ENCODE peak calls at places on chromosomes 2 and 18, in eight cellular contexts. M is OCI-LY7; C is mammary epithelial cell; Y is body of pancreas; R is CD8-positive, alpha-beta T cell; L is ovary; W is left lung; V is mesenchymal stem cell. D is an unnamed sample.

GRCh38 chr2:45778720-45779171 is 127.3 kb downstream of the PRKCE start:
- DNase-seq in C (peak), L (peak), R (peak), W (peak), Y (peak), M (peak), V (peak), D (no peak)

GRCh38 chr2:115122701-115123100 is 680.3 kb downstream of the DPP10 start:
- DNase-seq in R (no peak), Y (no peak), V (no peak), L (no peak), M (no peak), C (no peak), W (no peak), D (no peak)

GRCh38 chr18:74873629-74874028 is 276.0 kb downstream of the ZNF407 start:
- DNase-seq in W (no peak), Y (no peak), L (no peak), R (no peak), V (no peak), C (no peak), M (no peak), D (no peak)

GRCh38 chr2:171226471-171226870 is 65.8 kb upstream of the TLK1 start:
- DNase-seq in L (no peak), C (no peak), W (no peak), Y (no peak), M (no peak), R (no peak), V (no peak), D (no peak)

GRCh38 chr2:20613342-20613916 is 37.5 kb downstream of the HS1BP3 start:
- DNase-seq in W (peak), Y (peak), M (no peak), R (no peak), C (no peak), L (no peak), V (no peak), D (peak)

GRCh38 chr2:240513544-240514287 is 44.1 kb downstream of the ANKMY1 start:
- DNase-seq in W (peak), C (peak), M (peak), R (peak), V (peak), Y (peak), L (peak), D (peak)

GRCh38 chr2:151238527-151239487 is 22.9 kb downstream of the RBM43 start:
- DNase-seq in C (peak), V (peak), R (no peak), L (peak), W (peak), M (peak), Y (peak), D (peak)

GRCh38 chr18:48641981-48642380 is 103.2 kb downstream of the CTIF start:
- DNase-seq in L (no peak), W (no peak), R (no peak), M (no peak), C (no peak), Y (no peak), V (no peak), D (no peak)

GRCh38 chr2:46041434-46041833 is 255.8 kb upstream of the EPAS1 start:
- DNase-seq in V (no peak), M (no peak), Y (no peak), W (no peak), R (no peak), C (no peak), L (no peak), D (no peak)

GRCh38 chr2:238771193-238771592 is 76.7 kb upstream of the TWIST2 start:
- DNase-seq in W (no peak), R (no peak), Y (no peak), V (no peak), C (no peak), M (no peak), L (no peak), D (no peak)

GRCh38 chr2:17538844-17539554 is 1.5 kb upstream of the VSNL1 start:
- DNase-seq in V (peak), W (peak), C (peak), R (no peak), M (no peak), L (peak), Y (peak), D (peak)

GRCh38 chr2:127425540-127426490 is 7.6 kb downstream of the PROC start:
- DNase-seq in R (no peak), V (no peak), Y (no peak), C (no peak), M (no peak), L (no peak), W (no peak), D (no peak)

GRCh38 chr2:84959045-84959493 is 11.9 kb upstream of the KCMF1 start:
- DNase-seq in W (no peak), L (no peak), V (peak), M (no peak), R (no peak), Y (no peak), C (peak), D (no peak)

GRCh38 chr18:21997207-21998143 is 171.9 kb upstream of the GATA6 start:
- DNase-seq in V (peak), Y (peak), W (no peak), L (peak), M (peak), R (no peak), C (peak), D (no peak)

GRCh38 chr18:43571078-43571689 is 293.9 kb upstream of the SYT4 start:
- DNase-seq in C (peak), V (peak), L (peak), M (peak), R (no peak), Y (peak), W (no peak), D (no peak)

GRCh38 chr2:119711352-119711751 is 32.4 kb downstream of the TMEM177 start:
- DNase-seq in C (no peak), W (peak), L (no peak), Y (no peak), R (no peak), M (no peak), V (no peak), D (no peak)

GRCh38 chr18:56065101-56065500 is 477.1 kb upstream of the TCF4 start:
- DNase-seq in C (no peak), W (no peak), L (no peak), M (no peak), Y (no peak), V (no peak), R (no peak), D (no peak)

GRCh38 chr2:237178396-237178795 is 92.7 kb downstream of the COPS8 start:
- DNase-seq in C (peak), W (no peak), Y (no peak), M (no peak), L (no peak), V (peak), R (no peak), D (no peak)

GRCh38 chr2:237179161-237179560 is 93.5 kb downstream of the COPS8 start:
- DNase-seq in C (no peak), Y (no peak), M (no peak), L (peak), W (no peak), V (no peak), R (no peak), D (no peak)

GRCh38 chr2:237180225-237180624 is 94.5 kb downstream of the COPS8 start:
- DNase-seq in Y (no peak), C (no peak), L (peak), W (no peak), M (no peak), R (no peak), V (no peak), D (no peak)

GRCh38 chr2:237177052-237177451 is 91.4 kb downstream of the COPS8 start:
- DNase-seq in L (no peak), Y (no peak), C (no peak), V (no peak), M (no peak), R (no peak), W (no peak), D (no peak)

DNA sequence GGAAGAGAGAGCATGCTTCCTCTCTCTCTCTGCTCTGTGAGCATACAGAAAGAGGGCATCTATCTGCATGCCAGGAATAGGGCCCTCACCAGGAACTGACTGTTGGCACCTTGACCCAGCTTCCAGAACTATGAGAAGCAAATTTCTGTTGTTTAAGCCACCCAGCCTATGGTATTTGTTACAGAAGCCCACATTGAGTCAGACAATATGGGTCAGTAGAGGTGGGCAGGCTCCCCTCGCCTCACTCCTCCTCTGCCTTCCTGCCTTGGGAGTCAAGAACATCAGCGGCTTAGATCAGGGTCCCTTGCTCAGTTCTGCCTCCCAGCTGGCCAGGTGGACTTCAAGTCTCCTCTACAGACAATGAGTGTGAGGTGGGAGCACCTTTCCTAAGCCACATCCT is 92.3 kb downstream of the COPS8 start:
- DNase-seq in V (no peak), L (peak), W (no peak), C (no peak), R (no peak), M (no peak), Y (no peak), D (no peak)
- H3K27ac ChIP-seq in V (no peak), L (no peak), W (no peak), C (no peak), R (no peak), M (no peak), Y (no peak), D (no peak)

GRCh38 chr2:121903037-121903689 is 147.7 kb downstream of the TSN start:
- DNase-seq in V (no peak), W (no peak), Y (no peak), C (no peak), R (no peak), M (no peak), L (no peak), D (no peak)
- H3K4me3 ChIP-seq in V (peak), W (no peak), Y (no peak), C (no peak), R (no peak), M (no peak), L (no peak), D (no peak)

GRCh38 chr2:102258386-102259074 is 52.8 kb upstream of the IL1RL1 start:
- DNase-seq in C (peak), R (no peak), Y (no peak), V (peak), W (no peak), M (no peak), L (no peak), D (no peak)
- H3K27ac ChIP-seq in C (peak), R (no peak), Y (no peak), V (peak), W (peak), M (no peak), L (no peak), D (no peak)

GRCh38 chr18:50928551-50928950 is 39.3 kb upstream of the ELAC1 start:
- DNase-seq in M (no peak), R (no peak), W (no peak), V (no peak), Y (no peak), L (no peak), C (peak), D (no peak)

GRCh38 chr18:50926521-50926920 is 41.3 kb upstream of the ELAC1 start:
- DNase-seq in L (no peak), C (no peak), R (no peak), W (no peak), V (no peak), Y (no peak), M (no peak), D (no peak)

GRCh38 chr18:50924372-50924771 is 43.5 kb upstream of the ELAC1 start:
- DNase-seq in L (no peak), W (no peak), M (no peak), R (no peak), C (no peak), Y (no peak), V (no peak), D (no peak)
- H3K4me3 ChIP-seq in L (no peak), W (no peak), M (no peak), R (no peak), C (no peak), Y (no peak), V (no peak), D (no peak)

GRCh38 chr2:12514631-12515437 is 201.9 kb upstream of the TRIB2 start:
- DNase-seq in L (no peak), W (no peak), Y (no peak), M (no peak), C (no peak), R (no peak), V (peak), D (no peak)

GRCh38 chr2:12510070-12510469 is 206.7 kb upstream of the TRIB2 start:
- DNase-seq in M (no peak), Y (no peak), V (no peak), C (no peak), R (no peak), W (no peak), L (no peak), D (no peak)

GRCh38 chr2:12513339-12513738 is 203.4 kb upstream of the TRIB2 start:
- DNase-seq in R (no peak), C (no peak), W (no peak), Y (no peak), L (no peak), M (no peak), V (no peak), D (no peak)

GRCh38 chr2:12514168-12514567 is 202.6 kb upstream of the TRIB2 start:
- DNase-seq in R (no peak), M (no peak), V (no peak), L (no peak), Y (no peak), C (no peak), W (no peak), D (no peak)

GRCh38 chr2:12515871-12516270 is 200.9 kb upstream of the TRIB2 start:
- DNase-seq in Y (no peak), V (no peak), W (no peak), L (no peak), C (no peak), M (no peak), R (no peak), D (no peak)
- H3K27ac ChIP-seq in Y (no peak), V (no peak), W (no peak), L (no peak), C (no peak), M (no peak), R (no peak), D (no peak)

GRCh38 chr18:711693-712400 is 583 bp downstream of the ENOSF1 start:
- DNase-seq in V (peak), R (peak), L (peak), C (peak), W (peak), M (peak), Y (peak), D (peak)

GRCh38 chr18:711330-711692 is 1.1 kb downstream of the ENOSF1 start:
- DNase-seq in Y (no peak), R (no peak), L (no peak), W (no peak), C (no peak), M (no peak), V (no peak), D (no peak)

GRCh38 chr18:709771-710170 is 2.7 kb downstream of the ENOSF1 start:
- DNase-seq in V (peak), L (no peak), W (no peak), M (no peak), C (no peak), R (no peak), Y (no peak), D (no peak)

GRCh38 chr18:712401-713134 is at the start of gene ENOSF1:
- DNase-seq in L (peak), V (peak), C (peak), M (peak), Y (peak), W (peak), R (peak), D (peak)

DNA sequence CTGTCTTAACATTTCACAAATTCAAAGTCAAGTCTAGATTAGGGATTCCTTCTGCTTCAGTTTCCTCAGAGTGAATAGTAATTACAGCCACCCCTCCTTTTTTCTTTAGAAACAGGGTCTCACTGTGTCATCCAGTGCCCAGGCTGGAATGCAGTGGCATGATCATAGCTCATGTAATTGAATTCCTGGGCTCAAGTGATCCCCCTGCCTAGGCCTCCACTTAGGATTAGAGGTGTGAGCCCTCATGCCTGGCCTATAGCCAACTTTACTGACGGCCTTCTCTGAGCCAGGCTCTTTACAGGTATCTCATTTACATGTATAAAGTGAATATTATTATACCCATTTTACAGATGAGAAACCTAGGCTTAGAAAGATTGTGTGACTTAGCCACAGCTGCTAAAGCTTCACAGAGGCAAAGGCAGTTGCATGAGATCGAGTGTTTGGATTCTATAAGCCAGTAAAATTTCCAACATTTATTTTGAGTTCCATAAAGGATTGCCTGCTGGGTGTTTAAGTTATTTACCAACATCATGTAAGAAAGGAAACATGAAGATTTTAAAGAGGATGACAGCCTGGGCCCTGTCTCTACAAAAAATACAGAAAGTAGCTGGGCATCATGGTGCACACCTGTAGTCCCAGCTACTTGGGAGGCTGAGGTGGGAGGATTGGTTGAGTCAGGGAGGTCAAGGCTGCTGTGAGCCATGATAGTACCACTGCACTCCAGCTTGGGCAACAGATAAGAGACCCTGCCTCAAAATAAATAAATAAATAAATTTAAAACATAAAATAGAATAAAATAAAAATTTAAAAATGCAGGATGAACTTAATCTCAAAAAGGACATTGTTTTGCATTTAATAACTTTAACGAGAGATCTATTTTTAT is 1.8 kb downstream of the ENOSF1 start:
- DNase-seq in C (no peak), V (no peak), W (no peak), M (no peak), Y (peak), L (no peak), R (no peak), D (no peak)
- H3K4me3 ChIP-seq in C (peak), V (peak), W (peak), M (peak), Y (no peak), L (no peak), R (peak), D (peak)

GRCh38 chr2:175686002-175686401 is 316.1 kb downstream of the LNPK start:
- DNase-seq in C (no peak), V (no peak), L (no peak), W (no peak), M (no peak), R (no peak), Y (no peak), D (no peak)
- H3K27ac ChIP-seq in C (no peak), V (no peak), L (no peak), W (no peak), M (no peak), R (no peak), Y (no peak), D (no peak)

D was measured in kidney.